ENCODE peak calls at places on chromosomes 6 and 20, in eight cellular contexts. A is T-helper 1 cell; R is GM12891; E is ovary; C is CD4-positive, alpha-beta T cell; H is dorsolateral prefrontal cortex; B is smooth muscle cell of the brain vasculature; M is HAP-1. X is an unnamed sample.

GRCh38 chr20:25864326-25864970 is 167.8 kb upstream of the ZNF337 start:
- DNase-seq in E (no peak), H (no peak), A (no peak), M (no peak), B (no peak), C (no peak), R (no peak), X (no peak)

GRCh38 chr6:23418095-23418494 is 707.9 kb upstream of the NRSN1 start:
- DNase-seq in R (no peak), B (no peak), M (no peak), H (no peak), A (no peak), E (no peak), C (no peak), X (no peak)

GRCh38 chr6:84193140-84193708 is 34.2 kb downstream of the CEP162 start:
- DNase-seq in B (peak; percentile 12), C (no peak), M (no peak), H (no peak), A (no peak), E (no peak), R (no peak), X (peak; percentile 83)

GRCh38 chr20:5544702-5545101 is 205.5 kb upstream of the SHLD1 start:
- DNase-seq in B (no peak), M (no peak), R (no peak), E (no peak), A (no peak), H (no peak), C (no peak), X (no peak)

GRCh38 chr20:47968541-47969310 is 183.4 kb upstream of the SULF2 start:
- DNase-seq in B (no peak), M (no peak), C (no peak), E (no peak), H (no peak), A (no peak), R (no peak), X (no peak)

GRCh38 chr6:13267142-13267621 is 61.2 kb downstream of the TBC1D7 start:
- DNase-seq in H (no peak), C (no peak), R (no peak), E (no peak), A (no peak), M (no peak), B (no peak), X (no peak)

GRCh38 chr6:89527634-89528033 is 94.7 kb downstream of the ANKRD6 start:
- DNase-seq in A (no peak), R (no peak), M (no peak), B (no peak), C (no peak), E (no peak), H (no peak), X (no peak)

GRCh38 chr6:41442800-41443501 is 103.2 kb upstream of the FOXP4 start:
- DNase-seq in E (peak; percentile 82), H (no peak), M (peak; percentile 64), R (no peak), A (no peak), C (no peak), B (no peak), X (peak; percentile 27)